ENCODE peak calls at places on chromosome 12, in five cellular contexts. M is PC-9, C is thoracic aorta, O is psoas muscle, Z is Caco-2. X is an unnamed sample.

GRCh38 chr12:25875661-25876060 is 82.8 kb upstream of the RASSF8 start:
- DNase-seq in M (no peak), C (no peak), O (no peak), Z (peak; percentile 84), X (no peak)

GRCh38 chr12:122793685-122794106 is 19.3 kb downstream of the CCDC62 start:
- DNase-seq in M (peak; percentile 6), C (no peak), O (no peak), Z (no peak), X (no peak)

GRCh38 chr12:101609198-101609597 is 14.4 kb downstream of the MYBPC1 start:
- DNase-seq in M (no peak), C (no peak), O (no peak), Z (no peak), X (no peak)

GRCh38 chr12:53472183-53472582 is 20.3 kb downstream of the PCBP2 start:
- DNase-seq in M (no peak), C (no peak), O (no peak), Z (no peak), X (no peak)

GRCh38 chr12:124581299-124581698 is 13.9 kb upstream of the NCOR2 start:
- DNase-seq in M (no peak), C (no peak), O (no peak), Z (no peak), X (no peak)

GRCh38 chr12:85516039-85516438 is 236.0 kb downstream of the ALX1 start:
- DNase-seq in M (no peak), C (no peak), O (no peak), Z (no peak), X (no peak)

GRCh38 chr12:66947119-66947518 is 268.2 kb upstream of the GRIP1 start:
- DNase-seq in M (no peak), C (no peak), O (no peak), Z (no peak), X (no peak)

GRCh38 chr12:131724534-131724933 is 13.6 kb downstream of the SFSWAP start:
- DNase-seq in M (no peak), C (no peak), O (no peak), Z (no peak), X (no peak)

GRCh38 chr12:64824500-64825142 is at the start of gene TBC1D30:
- DNase-seq in M (peak; percentile 46), C (no peak), O (peak; percentile 25), Z (peak; percentile 37), X (no peak)

GRCh38 chr12:6965026-6965661 is 5.3 kb downstream of the PHB2 start:
- DNase-seq in M (peak; percentile 88), C (no peak), O (peak; percentile 89), Z (peak; percentile 91), X (no peak)

GRCh38 chr12:108193922-108194321 is 64.8 kb downstream of the WSCD2 start:
- DNase-seq in M (no peak), C (no peak), O (no peak), Z (no peak), X (peak; percentile 21)

GRCh38 chr12:72574138-72574537 is 302.0 kb downstream of the TRHDE start:
- DNase-seq in M (no peak), C (no peak), O (no peak), Z (no peak), X (no peak)

DNA sequence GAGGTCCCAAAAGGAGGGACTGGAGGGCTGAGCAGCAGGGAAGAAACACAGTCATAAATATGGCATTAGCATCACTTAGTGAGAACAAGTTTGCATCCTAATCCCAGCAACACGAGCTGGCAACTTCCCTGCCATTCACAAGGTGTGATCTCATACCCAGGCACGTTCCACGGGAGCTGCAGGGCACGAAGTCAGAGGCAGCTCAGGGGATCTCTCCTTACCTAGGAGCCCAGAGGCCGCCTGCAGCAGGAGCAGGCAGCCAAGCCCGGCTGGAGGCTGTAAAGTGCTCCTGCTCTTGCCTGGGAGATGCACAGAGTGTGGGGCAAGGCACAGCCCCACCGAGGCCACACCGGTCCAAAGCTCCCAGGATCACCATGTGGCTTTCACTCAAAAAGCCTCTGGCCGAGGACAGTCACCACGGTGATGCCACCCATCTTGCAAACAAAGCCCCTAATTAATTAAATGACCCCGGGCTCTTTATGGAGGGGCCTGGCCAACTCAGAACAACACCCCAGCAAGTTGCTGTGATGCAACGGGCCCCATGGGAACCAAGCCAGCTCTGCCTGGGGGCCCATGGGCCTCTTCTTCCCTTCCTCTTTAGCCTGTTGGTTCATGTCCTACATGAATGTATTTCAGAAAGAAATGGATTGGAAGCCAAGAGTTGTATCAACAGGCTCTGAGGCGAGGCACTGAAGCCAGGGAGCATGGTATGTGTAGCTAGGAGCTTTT is 26.5 kb downstream of the NUAK1 start:
- DNase-seq in M (no peak), C (no peak), O (peak; percentile 39), Z (no peak), X (no peak)
- H3K4me1 ChIP-seq in M (peaks cover 69% of the 10 kb centered on the region), C (peaks cover 90% of the 10 kb centered on the region), O (peaks cover 79% of the 10 kb centered on the region), Z (peaks cover 39% of the 10 kb centered on the region), X (peaks cover 51% of the 10 kb centered on the region)

DNA sequence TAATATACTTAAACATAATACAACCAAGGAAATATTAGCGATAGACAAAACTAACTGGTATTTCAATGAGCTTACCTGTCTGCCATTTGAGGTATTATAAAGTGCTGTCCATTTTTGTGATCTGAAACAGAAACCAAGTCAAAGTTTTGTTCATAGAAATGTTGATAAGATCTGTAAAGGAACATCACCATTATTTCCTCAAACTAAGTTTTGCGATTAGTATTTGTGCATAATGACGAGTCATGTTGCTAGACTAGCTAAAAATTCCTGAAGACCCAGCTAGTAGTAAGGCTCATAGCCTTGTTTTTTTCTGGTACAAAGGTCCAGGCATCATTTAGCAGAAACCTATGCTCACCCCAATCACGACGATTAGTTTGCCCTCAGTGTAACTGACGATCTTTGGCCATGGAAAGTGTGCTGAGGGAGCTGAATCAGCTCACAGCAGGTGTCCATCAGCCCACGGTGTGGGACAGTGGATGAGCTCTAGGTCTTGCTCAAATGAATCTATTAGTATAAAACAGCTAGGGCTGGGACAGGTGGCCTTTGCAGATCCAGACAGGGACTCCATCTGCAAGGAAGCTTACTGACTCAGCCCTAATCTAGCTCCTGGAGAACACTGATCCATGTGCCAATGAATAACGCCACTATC is 28.7 kb downstream of the GIT2 start:
- DNase-seq in M (peak; percentile 7), C (no peak), O (no peak), Z (no peak), X (no peak)
- H3K36me3 ChIP-seq in M (peaks cover 7% of the 10 kb centered on the region), C (peaks cover 21% of the 10 kb centered on the region), O (peaks cover 86% of the 10 kb centered on the region), Z (peaks cover 2% of the 10 kb centered on the region), X (no peaks in the 10 kb centered on the region)

GRCh38 chr12:98007963-98008362 is 507.4 kb upstream of the TMPO start:
- DNase-seq in M (no peak), C (no peak), O (no peak), Z (no peak), X (no peak)

GRCh38 chr12:98013560-98013959 is 501.8 kb upstream of the TMPO start:
- DNase-seq in M (no peak), C (no peak), O (no peak), Z (no peak), X (no peak)
- H3K4me3 ChIP-seq in M (no peak overlapping the region), C (no peak overlapping the region), O (no peak overlapping the region), Z (no peak overlapping the region), X (no peak overlapping the region)

DNA sequence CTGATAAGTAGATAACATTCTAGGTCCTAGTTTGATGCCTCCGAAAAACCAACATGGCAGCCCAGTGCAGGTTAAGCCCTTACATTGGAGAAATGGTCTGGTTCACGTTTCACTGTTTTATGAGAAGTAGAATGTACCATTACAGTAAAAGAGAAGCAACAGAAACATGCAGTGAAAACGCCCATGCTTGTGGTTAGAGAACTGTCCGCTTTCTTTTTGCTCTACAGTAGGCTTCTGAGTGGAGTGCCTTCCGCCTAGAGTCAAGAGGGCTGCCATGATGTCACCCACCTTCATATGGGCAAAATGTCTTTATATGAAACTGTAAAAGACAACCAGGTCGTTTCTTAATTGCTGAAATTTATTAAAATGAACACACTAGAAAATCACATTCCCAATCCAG is 190.3 kb upstream of the BCL2L14 start:
- DNase-seq in M (no peak), C (no peak), O (no peak), Z (no peak), X (no peak)
- H3K4me1 ChIP-seq in M (peaks cover 70% of the 10 kb centered on the region), C (peaks cover 71% of the 10 kb centered on the region), O (peaks cover 23% of the 10 kb centered on the region), Z (peaks cover 48% of the 10 kb centered on the region), X (peaks cover 1% of the 10 kb centered on the region)

GRCh38 chr12:111803038-111803626 is 36.4 kb downstream of the ALDH2 start:
- DNase-seq in M (no peak), C (no peak), O (no peak), Z (no peak), X (no peak)

GRCh38 chr12:111807232-111807631 is 34.8 kb upstream of the MAPKAPK5 start:
- DNase-seq in M (no peak), C (no peak), O (no peak), Z (no peak), X (no peak)

GRCh38 chr12:111803851-111804250 is 37.1 kb downstream of the ALDH2 start:
- DNase-seq in M (no peak), C (no peak), O (no peak), Z (no peak), X (no peak)

GRCh38 chr12:111806304-111806703 is 35.7 kb upstream of the MAPKAPK5 start:
- DNase-seq in M (no peak), C (no peak), O (no peak), Z (no peak), X (no peak)
- H3K36me3 ChIP-seq in M (no peaks in the 10 kb centered on the region), C (peaks cover 68% of the 10 kb centered on the region), O (peaks cover 96% of the 10 kb centered on the region), Z (peaks cover 3% of the 10 kb centered on the region), X (peaks cover 4% of the 10 kb centered on the region)

GRCh38 chr12:126700115-126700514 is 1566.9 kb upstream of the TMEM132C start:
- DNase-seq in M (no peak), C (no peak), O (no peak), Z (no peak), X (no peak)

GRCh38 chr12:126708492-126708896 is 1558.5 kb upstream of the TMEM132C start:
- DNase-seq in M (peak; percentile 5), C (no peak), O (no peak), Z (no peak), X (no peak)

GRCh38 chr12:126706300-126706699 is 1560.7 kb upstream of the TMEM132C start:
- DNase-seq in M (no peak), C (no peak), O (no peak), Z (no peak), X (no peak)

DNA sequence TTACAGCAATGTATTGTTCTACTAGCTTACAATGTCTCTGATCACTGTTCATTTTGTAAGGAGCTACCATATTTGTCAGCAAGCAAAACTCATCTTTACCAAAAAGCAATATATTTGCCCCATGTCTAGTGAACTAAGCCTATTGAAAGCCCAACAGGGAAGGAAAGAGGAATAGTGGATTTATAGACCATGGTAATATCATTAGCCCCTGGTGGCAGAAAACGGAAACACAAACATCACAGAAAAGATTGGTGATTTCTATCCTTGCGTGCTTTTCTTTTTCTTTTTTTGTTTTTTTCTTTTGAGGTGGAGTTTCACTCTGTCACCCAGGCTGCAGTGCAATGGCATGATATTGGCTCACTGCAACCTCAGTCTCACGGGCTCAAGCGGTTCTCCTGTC is 1562.4 kb upstream of the TMEM132C start:
- DNase-seq in M (no peak), C (no peak), O (no peak), Z (no peak), X (no peak)
- H3K4me3 ChIP-seq in M (no peak overlapping the region), C (no peak overlapping the region), O (no peak overlapping the region), Z (no peak overlapping the region), X (no peak overlapping the region)

X was measured in tibial nerve.